ENCODE peak calls at places on chromosomes 5 and 9, in four cellular contexts. U is NCI-H510A treated with DMSO at 0.1 percent for 48 hours, Y is pons, O is RWPE1. N is an unnamed sample.

GRCh38 chr9:33942471-33943083 is 106.1 kb downstream of the UBAP2 start:
- DNase-seq in U (no peak), Y (no peak), O (peak), N (no peak)

GRCh38 chr9:12809720-12810119 is 34.9 kb downstream of the LURAP1L start:
- DNase-seq in U (no peak), Y (no peak), O (no peak), N (no peak)

GRCh38 chr9:29063031-29063430 is 1489.8 kb upstream of the C9orf72 start:
- DNase-seq in U (no peak), Y (no peak), O (no peak), N (no peak)

GRCh38 chr5:142719836-142720330 is 34.0 kb upstream of the FGF1 start:
- DNase-seq in U (no peak), Y (no peak), O (no peak), N (no peak)

GRCh38 chr9:114624656-114625055 is 13.6 kb downstream of the TMEM268 start:
- DNase-seq in U (no peak), Y (no peak), O (no peak), N (no peak)

GRCh38 chr5:123422433-123423277 is 548 bp downstream of the CEP120 start:
- DNase-seq in U (peak), Y (peak), O (peak), N (no peak)

GRCh38 chr9:99851028-99851822 is 29.5 kb downstream of the NR4A3 start:
- DNase-seq in U (no peak), Y (no peak), O (no peak), N (no peak)

GRCh38 chr9:71911061-71911907 is at the start of the genes ABHD17B and C9orf85:
- DNase-seq in U (peak), Y (peak), O (peak), N (peak)

GRCh38 chr5:108560581-108560980 is 178.7 kb upstream of the FBXL17 start:
- DNase-seq in U (no peak), Y (no peak), O (no peak), N (no peak)

N was measured in left lung.